ENCODE peak calls at places on chromosomes 12 and 14, in six cellular contexts. V is ovary, E is Peyer's patch, Q is HCT116, A is uterus, O is prostate gland. I is an unnamed sample.

GRCh38 chr14:24381363-24382102 is 13.5 kb downstream of the NFATC4 start:
- DNase-seq in E (no peak), A (no peak), V (no peak), Q (no peak), O (no peak), I (no peak)

GRCh38 chr14:71497645-71498086 is 434.6 kb upstream of the RGS6 start:
- DNase-seq in O (no peak), V (no peak), E (no peak), A (no peak), Q (no peak), I (no peak)

GRCh38 chr12:3117628-3118027 is 40.4 kb downstream of the TSPAN9 start:
- DNase-seq in Q (no peak), A (no peak), O (no peak), E (no peak), V (no peak), I (no peak)

GRCh38 chr14:76687611-76688372 is 73.5 kb upstream of the VASH1 start:
- DNase-seq in A (no peak), V (no peak), O (no peak), E (no peak), Q (no peak), I (no peak)

GRCh38 chr14:71711131-71711530 is 221.1 kb upstream of the RGS6 start:
- DNase-seq in Q (no peak), A (no peak), E (no peak), V (no peak), O (no peak), I (no peak)

GRCh38 chr12:124992874-124993567 is 424 bp upstream of the BRI3BP start:
- DNase-seq in A (no peak), Q (peak), E (peak), V (no peak), O (peak), I (no peak)

GRCh38 chr12:110501378-110501721 is 561 bp downstream of the VPS29 start:
- DNase-seq in O (peak), A (no peak), E (no peak), V (peak), Q (no peak), I (no peak)

GRCh38 chr14:53999061-53999488 is 42.5 kb upstream of the BMP4 start:
- DNase-seq in E (no peak), Q (no peak), O (no peak), V (no peak), A (no peak), I (no peak)

GRCh38 chr14:86243158-86243557 is 713.2 kb downstream of the FLRT2 start:
- DNase-seq in E (no peak), V (no peak), A (no peak), O (no peak), Q (no peak), I (no peak)

GRCh38 chr12:55716582-55717396 is 943 bp downstream of the BLOC1S1 start:
- DNase-seq in O (no peak), A (no peak), Q (no peak), V (no peak), E (peak), I (peak)

GRCh38 chr12:61536525-61536924 is 723.7 kb upstream of the USP15 start:
- DNase-seq in V (no peak), E (no peak), Q (no peak), A (no peak), O (no peak), I (no peak)

GRCh38 chr14:38755036-38755435 is 348.0 kb downstream of the SEC23A start:
- DNase-seq in O (no peak), V (no peak), E (no peak), A (no peak), Q (no peak), I (no peak)

GRCh38 chr12:50110127-50110761 is 1.8 kb upstream of the COX14 start:
- DNase-seq in O (no peak), E (peak), V (no peak), Q (no peak), A (no peak), I (peak)

GRCh38 chr12:65155784-65156183 is 13.6 kb upstream of the LEMD3 start:
- DNase-seq in A (no peak), E (no peak), O (no peak), Q (no peak), V (no peak), I (no peak)

GRCh38 chr14:24670594-24670993 is 36.6 kb upstream of the GZMB start:
- DNase-seq in Q (no peak), A (no peak), V (no peak), O (no peak), E (no peak), I (no peak)

GRCh38 chr12:88570103-88570502 is 10.2 kb downstream of the KITLG start:
- DNase-seq in Q (no peak), E (no peak), O (no peak), V (no peak), A (peak), I (no peak)

GRCh38 chr12:18296201-18296908 is 35.0 kb downstream of the PIK3C2G start:
- DNase-seq in Q (no peak), V (no peak), A (peak), E (no peak), O (no peak), I (no peak)

GRCh38 chr14:94481468-94482131 is 5.6 kb upstream of the SERPINA9 start:
- DNase-seq in O (no peak), A (no peak), E (no peak), Q (no peak), V (no peak), I (no peak)
- H3K4me3 ChIP-seq in O (no peak), A (no peak), E (no peak), Q (no peak), V (no peak), I (no peak)

GRCh38 chr12:52523825-52524224 is 3.6 kb upstream of the KRT5 start:
- DNase-seq in A (no peak), Q (no peak), E (no peak), O (no peak), V (no peak), I (no peak)

GRCh38 chr12:52526511-52526951 is 6.3 kb upstream of the KRT5 start:
- DNase-seq in O (no peak), V (no peak), E (no peak), A (no peak), Q (no peak), I (no peak)

GRCh38 chr12:52524241-52524897 is 4.2 kb upstream of the KRT5 start:
- DNase-seq in V (no peak), E (no peak), Q (no peak), A (no peak), O (peak), I (no peak)

GRCh38 chr12:52525661-52526499 is 5.7 kb upstream of the KRT5 start:
- DNase-seq in V (no peak), O (no peak), A (no peak), Q (no peak), E (peak), I (no peak)

DNA sequence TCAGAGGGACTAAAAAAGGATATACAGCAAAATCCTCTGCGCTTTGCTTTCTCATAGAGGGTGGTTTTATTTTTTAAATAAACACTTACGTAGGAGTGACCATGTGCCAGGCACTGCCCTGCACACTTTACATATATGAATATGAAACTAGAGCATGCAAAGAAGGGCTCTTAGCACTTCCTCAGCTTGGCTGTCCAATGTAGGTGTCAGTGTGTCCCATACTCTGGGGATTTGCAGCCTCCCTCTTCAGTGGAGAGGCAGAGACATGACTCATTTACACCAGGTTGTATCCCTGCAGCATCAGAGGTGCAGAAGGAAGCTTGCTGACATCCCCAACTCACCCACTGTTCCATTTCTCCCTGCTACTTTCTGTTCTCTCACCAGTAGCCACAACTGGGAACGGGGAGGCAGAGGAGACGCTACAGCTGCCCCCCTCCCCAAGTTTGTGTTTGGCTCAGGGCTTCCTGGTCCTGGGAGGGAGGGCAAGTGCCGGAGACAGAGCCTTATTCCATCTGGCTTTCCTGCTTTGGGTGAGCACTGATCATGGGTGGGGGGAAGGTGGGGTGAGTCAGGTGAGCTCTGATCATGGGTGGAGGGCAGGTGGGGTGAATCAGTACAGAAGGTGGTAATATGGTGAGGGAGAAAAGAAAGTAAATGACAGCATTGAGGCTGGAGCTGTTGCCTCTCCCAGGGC is 4.9 kb upstream of the KRT5 start:
- DNase-seq in A (no peak), E (peak), V (no peak), O (no peak), Q (no peak), I (no peak)
- TF ChIP-seq POLR2A in A (no peak), E (no peak), V (no peak), O (no peak), Q (no peak), I (no peak)

GRCh38 chr14:89422181-89422951 is 5.3 kb upstream of the FOXN3 start:
- DNase-seq in A (no peak), V (no peak), Q (no peak), E (peak), O (peak), I (no peak)
- H3K4me3 ChIP-seq in A (no peak), V (no peak), Q (no peak), E (no peak), O (no peak), I (no peak)

GRCh38 chr12:121004253-121004815 is 12.0 kb downstream of the C12orf43 start:
- DNase-seq in A (no peak), Q (no peak), V (no peak), O (no peak), E (no peak), I (no peak)

GRCh38 chr12:121000530-121000929 is 15.8 kb downstream of the C12orf43 start:
- DNase-seq in V (no peak), O (no peak), E (no peak), A (no peak), Q (no peak), I (no peak)

GRCh38 chr12:121001060-121001459 is 15.2 kb downstream of the C12orf43 start:
- DNase-seq in Q (no peak), O (no peak), A (no peak), V (no peak), E (no peak), I (no peak)

GRCh38 chr12:121003650-121004049 is 12.6 kb downstream of the C12orf43 start:
- DNase-seq in V (no peak), E (peak), Q (no peak), A (no peak), O (no peak), I (no peak)

GRCh38 chr12:121001841-121002483 is 14.3 kb downstream of the C12orf43 start:
- DNase-seq in V (no peak), E (no peak), A (no peak), O (no peak), Q (no peak), I (no peak)
- TF ChIP-seq POLR2A in V (no peak), E (no peak), A (no peak), O (no peak), Q (no peak), I (no peak)

GRCh38 chr12:13196302-13196921 is at the start of gene EMP1:
- DNase-seq in A (peak), Q (peak), V (peak), E (peak), O (peak), I (peak)
- H3K4me3 ChIP-seq in A (peak), Q (peak), V (peak), E (peak), O (peak), I (peak)

DNA sequence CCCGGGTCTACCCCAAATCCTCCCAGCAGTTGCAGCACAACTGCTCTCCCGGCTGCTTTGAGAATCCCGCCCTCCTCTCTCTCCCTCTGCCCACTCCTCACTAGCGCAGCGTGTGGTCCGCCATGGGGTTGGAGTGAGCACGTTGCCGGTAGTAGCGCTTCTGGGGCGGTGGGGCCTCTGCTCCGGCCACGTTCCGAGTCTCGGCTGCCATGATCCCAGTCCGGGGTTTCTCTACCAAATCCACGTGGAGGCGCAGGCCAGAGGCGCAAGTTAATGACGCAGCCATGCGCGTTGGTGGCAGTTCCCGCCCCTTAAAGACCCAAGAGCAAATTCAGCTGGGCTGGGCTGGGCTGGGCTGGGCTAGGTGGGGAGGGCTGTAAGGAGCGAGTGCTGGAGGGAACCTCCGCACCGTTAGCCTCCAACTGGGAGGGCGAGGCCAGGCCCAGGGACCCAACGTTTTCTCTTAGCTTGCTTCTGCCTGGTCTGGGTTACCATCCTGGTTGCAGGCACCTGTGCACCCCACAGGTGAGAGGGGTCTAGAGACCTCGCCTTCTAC is at the start of gene METTL1:
- DNase-seq in Q (peak), A (peak), V (peak), E (peak), O (peak), I (peak)
- TF ChIP-seq POLR2A in Q (no peak), A (peak), V (peak), E (peak), O (peak), I (no peak)

GRCh38 chr12:119181944-119182343 is 3.2 kb downstream of the HSPB8 start:
- DNase-seq in O (no peak), E (no peak), V (no peak), Q (no peak), A (no peak), I (no peak)
- H3K4me3 ChIP-seq in O (peak), E (no peak), V (no peak), Q (no peak), A (peak), I (peak)

GRCh38 chr12:57693659-57694458 is at the start of gene OS9:
- DNase-seq in V (peak), A (peak), Q (peak), O (peak), E (peak), I (peak)
- TF ChIP-seq POLR2A in V (peak), A (peak), Q (peak), O (peak), E (peak), I (no peak)

DNA sequence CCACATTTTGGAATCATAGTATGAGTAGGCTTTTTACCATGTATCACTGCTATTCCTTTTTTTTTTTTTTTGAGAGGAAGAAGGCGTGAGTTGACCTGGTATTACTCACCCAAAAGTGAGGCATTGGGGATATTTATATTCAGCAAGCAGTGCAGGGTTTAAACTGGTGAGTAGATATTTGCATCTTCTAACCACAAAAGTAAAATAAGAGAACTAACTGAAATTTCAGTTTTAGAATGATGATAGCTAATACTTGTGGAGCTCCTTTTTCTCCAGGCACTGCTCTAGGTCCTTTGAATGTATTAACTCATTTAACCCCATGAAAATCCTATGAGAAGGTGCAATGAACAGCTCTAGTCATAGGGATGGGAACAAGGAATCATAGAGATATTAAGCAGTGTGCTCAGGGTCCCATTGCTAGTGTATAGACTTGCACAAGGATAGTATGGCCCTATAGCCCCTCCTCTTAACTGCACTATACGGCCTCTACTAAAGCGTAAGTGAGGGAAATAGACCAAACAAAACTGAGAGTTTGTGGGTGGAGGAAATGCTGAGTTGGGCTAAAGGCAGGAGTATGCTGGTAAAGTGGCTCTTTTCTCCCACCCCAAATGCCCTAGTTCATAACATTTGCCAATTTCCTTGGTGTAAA is 104.3 kb upstream of the MAX start:
- DNase-seq in A (no peak), O (no peak), Q (no peak), V (no peak), E (no peak), I (no peak)
- H3K4me3 ChIP-seq in A (no peak), O (no peak), Q (no peak), V (no peak), E (no peak), I (no peak)

GRCh38 chr12:131456301-131457027 is 254.4 kb upstream of the SFSWAP start:
- DNase-seq in Q (no peak), E (no peak), O (no peak), V (no peak), A (no peak), I (no peak)
- TF ChIP-seq POLR2A in Q (no peak), E (no peak), O (no peak), V (no peak), A (no peak), I (no peak)